ENCODE peak calls at places on chromosomes 12 and 14, in six cellular contexts. E, F, L, T, Y and G are unnamed samples.

GRCh38 chr14:55600784-55601561 is 21.0 kb downstream of the KTN1 start:
- DNase-seq in E (peak), T (no peak), Y (no peak), L (no peak), F (no peak), G (no peak)

GRCh38 chr14:69812725-69813124 is 15.7 kb upstream of the SLC10A1 start:
- DNase-seq in E (no peak), F (no peak), Y (no peak), T (no peak), L (no peak), G (no peak)

GRCh38 chr12:11814362-11814761 is 164.9 kb downstream of the ETV6 start:
- DNase-seq in F (no peak), Y (no peak), T (no peak), E (peak), L (no peak), G (no peak)

GRCh38 chr14:94127330-94127729 is 2.1 kb downstream of the IFI27L2 start:
- DNase-seq in F (no peak), L (no peak), E (no peak), T (no peak), Y (no peak), G (no peak)

GRCh38 chr12:19852100-19852855 is 413.0 kb downstream of the AEBP2 start:
- DNase-seq in F (no peak), E (no peak), Y (no peak), L (no peak), T (no peak), G (no peak)

GRCh38 chr14:65958664-65959562 is 527.3 kb upstream of the CCDC196 start:
- DNase-seq in F (no peak), T (no peak), E (peak), Y (no peak), L (peak), G (no peak)

GRCh38 chr14:94075008-94075407 is 6.0 kb downstream of the DDX24 start:
- DNase-seq in T (no peak), E (no peak), Y (no peak), L (no peak), F (no peak), G (no peak)

GRCh38 chr12:107429006-107429698 is 256.4 kb upstream of the PWP1 start:
- DNase-seq in L (no peak), Y (no peak), F (no peak), T (no peak), E (peak), G (no peak)

GRCh38 chr14:22434030-22434429 is 155.0 kb downstream of the DAD1 start:
- DNase-seq in L (no peak), Y (no peak), F (no peak), E (no peak), T (no peak), G (no peak)

GRCh38 chr12:57745485-57745881 is 644 bp downstream of the TSPAN31 start:
- DNase-seq in Y (no peak), F (no peak), L (no peak), T (no peak), E (no peak), G (no peak)

GRCh38 chr14:61493239-61493638 is 171.9 kb downstream of the PRKCH start:
- DNase-seq in Y (no peak), T (peak), F (no peak), E (peak), L (no peak), G (no peak)

GRCh38 chr12:41485203-41485602 is 297.1 kb downstream of the PDZRN4 start:
- DNase-seq in L (no peak), T (no peak), F (no peak), E (peak), Y (no peak), G (no peak)

GRCh38 chr14:104252256-104253215 is 114.1 kb downstream of the KIF26A start:
- DNase-seq in L (no peak), E (no peak), Y (no peak), F (no peak), T (no peak), G (no peak)

GRCh38 chr12:81809829-81810595 is 50.9 kb upstream of the PPFIA2 start:
- DNase-seq in E (no peak), Y (no peak), L (no peak), F (no peak), T (peak), G (no peak)

GRCh38 chr12:67069451-67070306 is 199.5 kb upstream of the CAND1 start:
- DNase-seq in L (peak), Y (peak), T (no peak), E (peak), F (peak), G (peak)

GRCh38 chr12:20319374-20319773 is 49.0 kb upstream of the PDE3A start:
- DNase-seq in E (no peak), F (no peak), Y (no peak), T (no peak), L (no peak), G (no peak)

GRCh38 chr12:49923035-49923644 is 19.4 kb upstream of the FAIM2 start:
- DNase-seq in F (no peak), L (no peak), Y (no peak), E (no peak), T (no peak), G (no peak)

GRCh38 chr12:95204141-95204866 is 13.0 kb downstream of the FGD6 start:
- DNase-seq in L (no peak), Y (no peak), T (peak), F (no peak), E (peak), G (no peak)

GRCh38 chr14:94390372-94391086 is 2.1 kb upstream of the SERPINA1 start:
- DNase-seq in E (no peak), T (no peak), L (no peak), Y (no peak), F (no peak), G (no peak)

GRCh38 chr12:89228466-89228865 is 123.8 kb downstream of the DUSP6 start:
- DNase-seq in L (no peak), E (no peak), F (no peak), T (no peak), Y (no peak), G (no peak)

GRCh38 chr12:32504626-32505025 is 105.3 kb downstream of the FGD4 start:
- DNase-seq in E (peak), L (no peak), F (no peak), T (no peak), Y (no peak), G (no peak)

GRCh38 chr12:68189766-68190700 is 30.5 kb upstream of the IFNG start:
- DNase-seq in L (peak), E (peak), T (peak), F (no peak), Y (no peak), G (no peak)

GRCh38 chr14:68638056-68638816 is 154.6 kb downstream of the ZFP36L1 start:
- DNase-seq in L (no peak), E (no peak), T (no peak), F (no peak), Y (no peak), G (no peak)

GRCh38 chr14:105314287-105315185 is at the start of gene PACS2:
- DNase-seq in E (peak), T (peak), F (peak), Y (peak), L (peak), G (peak)